ENCODE peak calls at places on chromosome 11, in nine cellular contexts. D, I, S, L, E, K, H, A and Q are unnamed samples.

GRCh38 chr11:46307785-46308341 is 30.4 kb downstream of the CREB3L1 start:
- DNase-seq in D (no peak), I (no peak), S (no peak), L (no peak), E (no peak), K (no peak), H (no peak), A (no peak), Q (no peak)

GRCh38 chr11:119415517-119415916 is 7.5 kb downstream of the THY1 start:
- DNase-seq in D (no peak), I (no peak), S (no peak), L (no peak), E (no peak), K (no peak), H (no peak), A (no peak), Q (no peak)

GRCh38 chr11:3824714-3825472 is 15.9 kb downstream of the RHOG start:
- DNase-seq in D (peak; percentile 58), I (no peak), S (no peak), L (no peak), E (peak; percentile 41), K (peak; percentile 69), H (peak; percentile 85), A (peak; percentile 27), Q (peak; percentile 32)

GRCh38 chr11:116500002-116500832 is 272.6 kb downstream of the BUD13 start:
- DNase-seq in D (no peak), I (no peak), S (no peak), L (no peak), E (no peak), K (no peak), H (no peak), A (no peak), Q (no peak)

GRCh38 chr11:28834877-28835276 is 726.7 kb downstream of the METTL15 start:
- DNase-seq in D (no peak), I (no peak), S (peak; percentile 63), L (no peak), E (peak; percentile 91), K (no peak), H (no peak), A (no peak), Q (no peak)

GRCh38 chr11:36326524-36327419 is 30.7 kb downstream of the PRR5L start:
- DNase-seq in D (no peak), I (no peak), S (no peak), L (no peak), E (no peak), K (no peak), H (no peak), A (no peak), Q (no peak)

GRCh38 chr11:112388496-112388895 is 127.8 kb upstream of the PLET1 start:
- DNase-seq in D (no peak), I (peak; percentile 24), S (no peak), L (no peak), E (no peak), K (no peak), H (no peak), A (no peak), Q (no peak)

GRCh38 chr11:3344327-3344726 is 34.6 kb downstream of the ZNF195 start:
- DNase-seq in D (no peak), I (no peak), S (no peak), L (no peak), E (no peak), K (no peak), H (no peak), A (no peak), Q (no peak)

GRCh38 chr11:109867784-109868183 is 225.4 kb upstream of the ZC3H12C start:
- DNase-seq in D (no peak), I (no peak), S (no peak), L (no peak), E (no peak), K (no peak), H (no peak), A (no peak), Q (no peak)

GRCh38 chr11:68532719-68533369 is 72.3 kb downstream of the PPP6R3 start:
- DNase-seq in D (no peak), I (no peak), S (no peak), L (no peak), E (no peak), K (no peak), H (no peak), A (no peak), Q (no peak)

GRCh38 chr11:125626381-125626950 is 1.5 kb downstream of the CHEK1 start:
- DNase-seq in D (peak; percentile 16), I (peak; percentile 59), S (peak; percentile 35), L (no peak), E (no peak), K (peak; percentile 4), H (peak; percentile 43), A (no peak), Q (peak; percentile 62)

GRCh38 chr11:75667831-75668507 is 869 bp downstream of the MAP6 start:
- DNase-seq in D (peak; percentile 84), I (peak; percentile 53), S (no peak), L (peak; percentile 67), E (peak; percentile 64), K (no peak), H (no peak), A (no peak), Q (peak; percentile 77)

GRCh38 chr11:7270233-7270760 is 18.6 kb downstream of the SYT9 start:
- DNase-seq in D (no peak), I (no peak), S (no peak), L (no peak), E (no peak), K (no peak), H (no peak), A (no peak), Q (no peak)

GRCh38 chr11:64611961-64612646 is 21.1 kb downstream of the SLC22A12 start:
- DNase-seq in D (peak; percentile 47), I (no peak), S (no peak), L (no peak), E (no peak), K (no peak), H (no peak), A (no peak), Q (no peak)

GRCh38 chr11:131867457-131868257 is 497.2 kb downstream of the NTM start:
- DNase-seq in D (peak; percentile 77), I (peak; percentile 42), S (peak; percentile 18), L (peak; percentile 63), E (peak; percentile 86), K (no peak), H (no peak), A (no peak), Q (no peak)

GRCh38 chr11:94925422-94926270 is 47.7 kb downstream of the CWC15 start:
- DNase-seq in D (no peak), I (no peak), S (no peak), L (no peak), E (peak; percentile 30), K (no peak), H (peak; percentile 35), A (no peak), Q (no peak)

GRCh38 chr11:17924713-17925112 is 88.1 kb downstream of the SERGEF start:
- DNase-seq in D (no peak), I (no peak), S (no peak), L (no peak), E (no peak), K (no peak), H (no peak), A (no peak), Q (no peak)

GRCh38 chr11:131749100-131749499 is 378.7 kb downstream of the NTM start:
- DNase-seq in D (no peak), I (no peak), S (peak; percentile 87), L (no peak), E (peak; percentile 98), K (no peak), H (no peak), A (no peak), Q (no peak)

GRCh38 chr11:59106363-59107336 is at the start of gene FAM111B:
- DNase-seq in D (peak; percentile 81), I (peak; percentile 96), S (peak; percentile 67), L (peak; percentile 71), E (peak; percentile 93), K (peak; percentile 16), H (peak; percentile 80), A (no peak), Q (peak; percentile 91)

GRCh38 chr11:117824571-117825537 is at the start of gene FXYD2:
- DNase-seq in D (no peak), I (no peak), S (no peak), L (no peak), E (no peak), K (no peak), H (no peak), A (no peak), Q (no peak)

GRCh38 chr11:61516675-61517516 is 8.3 kb downstream of the LRRC10B start:
- DNase-seq in D (peak; percentile 43), I (no peak), S (no peak), L (no peak), E (peak; percentile 33), K (peak; percentile 33), H (no peak), A (peak; percentile 18), Q (peak; percentile 31)

GRCh38 chr11:107818491-107818890 is 40.1 kb downstream of the SLC35F2 start:
- DNase-seq in D (no peak), I (no peak), S (no peak), L (no peak), E (no peak), K (no peak), H (no peak), A (no peak), Q (no peak)

GRCh38 chr11:45651841-45652745 is 13.3 kb downstream of the CHST1 start:
- DNase-seq in D (peak; percentile 1), I (no peak), S (no peak), L (no peak), E (no peak), K (no peak), H (no peak), A (no peak), Q (no peak)

GRCh38 chr11:35144103-35144741 is 5.3 kb downstream of the CD44 start:
- DNase-seq in D (no peak), I (no peak), S (no peak), L (no peak), E (peak; percentile 92), K (peak; percentile 54), H (peak; percentile 90), A (no peak), Q (no peak)